ENCODE peak calls at places on chromosome 16, in six cellular contexts. Y is A549, H is endothelial cell of umbilical vein, X is K562, A is HepG2, B is GM12878. F is an unnamed sample.

GRCh38 chr16:24174977-24175376 is 81.2 kb upstream of the CACNG3 start:
- DNase-seq in Y (no peak), H (no peak), X (no peak), A (no peak), B (no peak), F (no peak)

GRCh38 chr16:1152651-1153259 is at the start of gene CACNA1H:
- DNase-seq in Y (peak), H (no peak), X (peak), A (no peak), B (no peak), F (no peak)

GRCh38 chr16:22012241-22012640 is 4.3 kb downstream of the MOSMO start:
- DNase-seq in Y (no peak), H (no peak), X (no peak), A (no peak), B (no peak), F (no peak)

GRCh38 chr16:10895053-10895946 is 18.3 kb downstream of the CIITA start:
- DNase-seq in Y (peak), H (peak), X (peak), A (peak), B (no peak), F (peak)

GRCh38 chr16:88770459-88771293 is 14.3 kb downstream of the PIEZO1 start:
- DNase-seq in Y (no peak), H (peak), X (peak), A (peak), B (no peak), F (peak)

GRCh38 chr16:12097523-12098428 is 121.2 kb downstream of the SNX29 start:
- DNase-seq in Y (no peak), H (no peak), X (peak), A (peak), B (no peak), F (no peak)

GRCh38 chr16:17404903-17405691 is 65.7 kb downstream of the XYLT1 start:
- DNase-seq in Y (no peak), H (no peak), X (no peak), A (no peak), B (no peak), F (peak)

GRCh38 chr16:733382-734207 is 6.7 kb downstream of the HAGHL start:
- DNase-seq in Y (no peak), H (no peak), X (peak), A (no peak), B (no peak), F (peak)

GRCh38 chr16:75250089-75250808 is 1.2 kb downstream of the BCAR1 start:
- DNase-seq in Y (peak), H (no peak), X (no peak), A (no peak), B (no peak), F (no peak)

GRCh38 chr16:17370233-17371013 is 100.3 kb downstream of the XYLT1 start:
- DNase-seq in Y (no peak), H (no peak), X (no peak), A (no peak), B (no peak), F (peak)

GRCh38 chr16:31411024-31411845 is 16.9 kb downstream of the COX6A2 start:
- DNase-seq in Y (no peak), H (no peak), X (no peak), A (no peak), B (no peak), F (no peak)

GRCh38 chr16:1914084-1914608 is 4.1 kb downstream of the HS3ST6 start:
- DNase-seq in Y (no peak), H (no peak), X (no peak), A (no peak), B (no peak), F (no peak)

GRCh38 chr16:8975039-8975438 is 11.3 kb upstream of the USP7 start:
- DNase-seq in Y (no peak), H (no peak), X (no peak), A (no peak), B (no peak), F (no peak)

GRCh38 chr16:19589771-19590302 is 34.3 kb downstream of the VPS35L start:
- DNase-seq in Y (no peak), H (peak), X (no peak), A (peak), B (no peak), F (no peak)

GRCh38 chr16:74627506-74628220 is 20.7 kb upstream of the GLG1 start:
- DNase-seq in Y (no peak), H (no peak), X (no peak), A (no peak), B (no peak), F (no peak)

GRCh38 chr16:86181526-86181925 is 282.6 kb downstream of the IRF8 start:
- DNase-seq in Y (no peak), H (no peak), X (peak), A (no peak), B (no peak), F (peak)

GRCh38 chr16:57900796-57901479 is 70.0 kb downstream of the CNGB1 start:
- DNase-seq in Y (no peak), H (no peak), X (no peak), A (no peak), B (no peak), F (no peak)

GRCh38 chr16:54061454-54061853 is 225.1 kb downstream of the IRX3 start:
- DNase-seq in Y (no peak), H (no peak), X (no peak), A (no peak), B (no peak), F (no peak)

GRCh38 chr16:54063374-54063773 is 223.2 kb downstream of the IRX3 start:
- DNase-seq in Y (no peak), H (no peak), X (no peak), A (no peak), B (no peak), F (peak)

GRCh38 chr16:54060599-54061355 is 225.8 kb downstream of the IRX3 start:
- DNase-seq in Y (no peak), H (no peak), X (no peak), A (no peak), B (no peak), F (no peak)

GRCh38 chr16:54059319-54059718 is 227.3 kb downstream of the IRX3 start:
- DNase-seq in Y (no peak), H (no peak), X (no peak), A (no peak), B (no peak), F (no peak)

GRCh38 chr16:54062361-54063346 is 223.9 kb downstream of the IRX3 start:
- DNase-seq in Y (no peak), H (no peak), X (no peak), A (no peak), B (no peak), F (peak)
- TF ChIP-seq CTCF in Y (no peak), H (no peak), X (no peak), A (peak), B (no peak), F (peak)

GRCh38 chr16:46817961-46818360 is 13.0 kb downstream of the C16orf87 start:
- DNase-seq in Y (no peak), H (peak), X (peak), A (no peak), B (no peak), F (peak)
- TF ChIP-seq MAX in Y (no peak), H (no peak), X (no peak), A (no peak), B (no peak), F (no peak)

DNA sequence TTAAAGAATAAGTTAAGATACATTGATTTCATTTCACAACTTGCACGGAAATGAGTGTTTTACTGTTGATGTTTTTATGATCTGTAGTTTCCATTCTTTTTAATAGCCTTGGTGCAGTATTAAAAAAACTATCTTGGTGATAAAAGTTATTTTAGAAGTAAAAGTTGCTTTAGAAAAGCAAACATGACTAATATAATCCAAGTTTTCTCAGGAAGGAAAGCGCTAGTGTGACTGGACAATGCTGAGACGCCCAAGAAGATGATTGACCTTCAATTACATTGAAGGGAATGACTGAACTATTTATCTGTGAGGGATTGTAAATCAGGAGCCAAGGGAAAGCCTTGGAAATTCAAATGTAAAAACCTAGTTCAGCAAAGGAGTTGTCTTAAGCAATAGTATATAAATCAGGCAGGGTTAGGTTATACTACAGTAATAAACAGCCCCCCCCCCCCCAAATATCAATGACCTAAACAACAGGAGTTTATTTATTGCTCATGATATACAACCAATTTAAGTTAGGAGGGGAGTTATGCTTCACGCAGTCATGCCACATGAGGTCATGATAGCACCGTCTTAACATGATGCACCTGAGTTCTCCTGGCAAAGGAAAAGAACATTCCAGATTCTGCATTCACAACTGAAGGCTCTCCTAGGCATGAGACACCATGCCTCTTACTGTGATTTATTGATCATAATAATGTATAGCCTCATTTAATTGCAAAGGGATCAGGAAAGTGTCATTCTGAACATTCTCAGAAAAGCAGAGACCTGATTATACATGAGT is 443.8 kb downstream of the CDH13 start:
- DNase-seq in Y (no peak), H (peak), X (no peak), A (no peak), B (no peak), F (no peak)
- TF ChIP-seq MYC in Y (no peak), H (no peak), X (no peak), A (no peak), B (no peak), F (no peak)

DNA sequence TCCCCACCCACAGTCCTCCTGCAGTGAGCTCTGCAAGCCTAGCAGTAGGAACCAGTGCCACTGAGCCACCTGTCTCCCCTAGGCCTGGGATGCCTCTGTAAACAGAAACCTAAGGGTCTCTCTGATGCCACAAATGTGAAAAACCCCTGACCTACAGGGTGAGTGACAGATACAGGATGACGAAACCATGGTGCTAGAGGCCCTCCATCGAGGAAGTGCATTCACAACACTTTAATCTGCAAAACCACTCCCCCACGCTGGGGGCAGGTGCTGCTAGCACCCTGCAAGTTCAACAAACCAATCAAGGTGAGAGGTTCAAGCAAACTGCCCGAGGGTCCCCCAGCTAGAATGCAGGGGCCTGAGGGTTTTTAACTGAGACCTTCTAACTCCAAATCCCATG is 59.5 kb downstream of the CDYL2 start:
- DNase-seq in Y (no peak), H (no peak), X (no peak), A (no peak), B (no peak), F (peak)
- TF ChIP-seq CTCF in Y (no peak), H (no peak), X (no peak), A (no peak), B (no peak), F (no peak)

GRCh38 chr16:56812884-56813283 is 52.1 kb upstream of the SLC12A3 start:
- DNase-seq in Y (peak), H (peak), X (no peak), A (peak), B (no peak), F (no peak)
- TF ChIP-seq MAX in Y (peak), H (no peak), X (no peak), A (no peak), B (no peak), F (no peak)

GRCh38 chr16:66278604-66279262 is 87.8 kb upstream of the CDH5 start:
- DNase-seq in Y (no peak), H (no peak), X (no peak), A (no peak), B (no peak), F (no peak)
- TF ChIP-seq MYC in Y (no peak), H (no peak), X (no peak), A (no peak), B (no peak), F (no peak)

GRCh38 chr16:5385115-5385514 is 287.5 kb upstream of the EEF2KMT start:
- DNase-seq in Y (no peak), H (no peak), X (no peak), A (no peak), B (no peak), F (no peak)
- TF ChIP-seq CTCF in Y (no peak), H (no peak), X (no peak), A (no peak), B (no peak), F (no peak)

DNA sequence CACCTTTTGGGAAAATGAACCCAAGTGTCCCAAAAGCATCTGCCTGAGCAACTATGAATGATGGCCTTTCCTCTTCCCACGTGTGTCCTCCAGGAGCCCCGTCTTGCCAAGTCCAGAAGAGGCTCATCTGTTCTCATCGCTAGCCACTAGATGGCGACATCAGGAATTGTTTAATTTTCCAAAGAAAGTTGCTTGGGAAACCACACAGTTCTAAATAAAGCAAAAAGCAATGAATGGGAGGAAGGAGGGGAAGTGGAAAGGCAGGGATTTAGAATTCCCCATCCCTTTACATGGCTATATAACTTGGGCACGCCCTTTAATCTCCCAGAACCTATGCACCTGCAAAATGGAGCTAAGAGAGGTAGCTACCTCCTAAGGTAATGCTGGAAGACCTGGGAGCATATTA is 9.0 kb upstream of the CDH5 start:
- DNase-seq in Y (peak), H (peak), X (peak), A (peak), B (no peak), F (peak)
- TF ChIP-seq MAX in Y (peak), H (peak), X (no peak), A (no peak), B (no peak), F (peak)

GRCh38 chr16:66271074-66272060 is 95.1 kb upstream of the CDH5 start:
- DNase-seq in Y (no peak), H (no peak), X (no peak), A (no peak), B (no peak), F (no peak)

GRCh38 chr16:66273036-66273435 is 93.5 kb upstream of the CDH5 start:
- DNase-seq in Y (no peak), H (no peak), X (no peak), A (no peak), B (no peak), F (no peak)

GRCh38 chr16:66272461-66272860 is 94.0 kb upstream of the CDH5 start:
- DNase-seq in Y (no peak), H (no peak), X (no peak), A (no peak), B (no peak), F (no peak)

GRCh38 chr16:66269631-66270332 is 96.7 kb upstream of the CDH5 start:
- DNase-seq in Y (no peak), H (no peak), X (no peak), A (no peak), B (no peak), F (no peak)

DNA sequence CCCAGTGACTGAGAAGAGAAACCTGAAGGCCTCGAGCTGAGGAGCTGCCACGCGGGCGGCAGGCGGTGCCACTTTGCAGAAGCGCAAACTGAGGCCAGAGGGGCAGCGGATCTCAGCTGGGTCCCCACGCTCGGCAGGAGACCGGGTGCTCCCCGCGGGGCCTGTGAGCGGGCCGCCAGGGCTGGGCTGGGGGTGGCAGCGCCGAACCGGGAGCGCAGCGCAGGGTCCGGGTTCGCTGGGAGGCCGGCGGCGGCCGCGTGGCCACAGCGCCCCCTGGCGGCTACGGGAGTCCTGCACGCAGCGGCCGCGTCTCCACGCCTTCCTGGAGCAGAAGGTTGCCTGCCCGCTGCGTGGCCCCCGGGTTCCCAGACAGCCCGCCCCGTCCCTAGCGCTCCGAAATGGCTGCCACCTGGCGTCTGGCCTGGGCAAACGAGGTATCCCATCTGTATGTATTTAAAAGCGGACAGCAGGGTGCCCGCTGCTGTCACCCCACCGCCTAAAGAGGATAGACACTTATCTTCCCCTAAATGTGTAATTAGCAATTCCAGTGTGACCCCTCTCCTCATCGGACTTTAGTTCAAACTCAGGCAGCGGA is 96.1 kb upstream of the CDH5 start:
- DNase-seq in Y (peak), H (peak), X (peak), A (peak), B (no peak), F (peak)
- TF ChIP-seq MYC in Y (no peak), H (no peak), X (no peak), A (peak), B (no peak), F (no peak)